ENCODE peak calls at places on chromosomes 4 and X, in nine cellular contexts. One of them, this sample, is unnamed.

GRCh38 chrX:48540015-48540350 is 469 bp downstream of the TBC1D25 start:
- DNase-seq in uterus: peak
- DNase-seq in NCI-H748 treated with DMSO at 0.1 percent for 48 hours: peak
- DNase-seq in GM18507: no peak
- DNase-seq in stimulated activated CD8-positive, alpha-beta memory T cell treated with anti-CD3 and anti-CD28 coated beads, Interleukin-2, amount 100 ng/mL, for 48 hours: peak
- DNase-seq in colonic mucosa: peak
- DNase-seq in SK-N-DZ: no peak
- DNase-seq in sigmoid colon: no peak
- DNase-seq in stimulated activated CD4-positive, alpha-beta T cell treated with anti-CD3 and anti-CD28 coated beads, Interleukin-4, amount 100 ng/mL, for 48 hours: peak
- DNase-seq in this sample: peak

GRCh38 chr4:5463936-5464650 is 244.3 kb downstream of the EVC2 start:
- DNase-seq in NCI-H748 treated with DMSO at 0.1 percent for 48 hours: no peak
- DNase-seq in SK-N-DZ: no peak
- DNase-seq in GM18507: no peak
- DNase-seq in uterus: no peak
- DNase-seq in stimulated activated CD8-positive, alpha-beta memory T cell treated with anti-CD3 and anti-CD28 coated beads, Interleukin-2, amount 100 ng/mL, for 48 hours: no peak
- DNase-seq in sigmoid colon: no peak
- DNase-seq in stimulated activated CD4-positive, alpha-beta T cell treated with anti-CD3 and anti-CD28 coated beads, Interleukin-4, amount 100 ng/mL, for 48 hours: no peak
- DNase-seq in colonic mucosa: no peak
- DNase-seq in this sample: no peak

GRCh38 chr4:137804906-137805511 is 272.7 kb upstream of the PCDH18 start:
- DNase-seq in NCI-H748 treated with DMSO at 0.1 percent for 48 hours: no peak
- DNase-seq in stimulated activated CD8-positive, alpha-beta memory T cell treated with anti-CD3 and anti-CD28 coated beads, Interleukin-2, amount 100 ng/mL, for 48 hours: no peak
- DNase-seq in GM18507: no peak
- DNase-seq in uterus: no peak
- DNase-seq in stimulated activated CD4-positive, alpha-beta T cell treated with anti-CD3 and anti-CD28 coated beads, Interleukin-4, amount 100 ng/mL, for 48 hours: no peak
- DNase-seq in SK-N-DZ: no peak
- DNase-seq in colonic mucosa: no peak
- DNase-seq in sigmoid colon: no peak
- DNase-seq in this sample: no peak

GRCh38 chrX:110026099-110026844 is 23.4 kb downstream of the TMEM164 start:
- DNase-seq in stimulated activated CD8-positive, alpha-beta memory T cell treated with anti-CD3 and anti-CD28 coated beads, Interleukin-2, amount 100 ng/mL, for 48 hours: no peak
- DNase-seq in sigmoid colon: no peak
- DNase-seq in GM18507: no peak
- DNase-seq in SK-N-DZ: no peak
- DNase-seq in stimulated activated CD4-positive, alpha-beta T cell treated with anti-CD3 and anti-CD28 coated beads, Interleukin-4, amount 100 ng/mL, for 48 hours: no peak
- DNase-seq in NCI-H748 treated with DMSO at 0.1 percent for 48 hours: no peak
- DNase-seq in colonic mucosa: peak
- DNase-seq in uterus: no peak
- DNase-seq in this sample: no peak

GRCh38 chr4:945274-946102 is 13.2 kb downstream of the TMEM175 start:
- DNase-seq in colonic mucosa: no peak
- DNase-seq in sigmoid colon: no peak
- DNase-seq in stimulated activated CD8-positive, alpha-beta memory T cell treated with anti-CD3 and anti-CD28 coated beads, Interleukin-2, amount 100 ng/mL, for 48 hours: no peak
- DNase-seq in stimulated activated CD4-positive, alpha-beta T cell treated with anti-CD3 and anti-CD28 coated beads, Interleukin-4, amount 100 ng/mL, for 48 hours: no peak
- DNase-seq in uterus: no peak
- DNase-seq in GM18507: no peak
- DNase-seq in NCI-H748 treated with DMSO at 0.1 percent for 48 hours: no peak
- DNase-seq in SK-N-DZ: no peak
- DNase-seq in this sample: no peak

GRCh38 chr4:168498259-168498658 is 1.4 kb downstream of the PALLD start:
- DNase-seq in sigmoid colon: no peak
- DNase-seq in stimulated activated CD8-positive, alpha-beta memory T cell treated with anti-CD3 and anti-CD28 coated beads, Interleukin-2, amount 100 ng/mL, for 48 hours: no peak
- DNase-seq in NCI-H748 treated with DMSO at 0.1 percent for 48 hours: no peak
- DNase-seq in GM18507: no peak
- DNase-seq in stimulated activated CD4-positive, alpha-beta T cell treated with anti-CD3 and anti-CD28 coated beads, Interleukin-4, amount 100 ng/mL, for 48 hours: no peak
- DNase-seq in uterus: no peak
- DNase-seq in colonic mucosa: no peak
- DNase-seq in SK-N-DZ: no peak
- DNase-seq in this sample: no peak

GRCh38 chr4:139950568-139950967 is 203.4 kb downstream of the MAML3 start:
- DNase-seq in sigmoid colon: no peak
- DNase-seq in uterus: no peak
- DNase-seq in SK-N-DZ: no peak
- DNase-seq in stimulated activated CD8-positive, alpha-beta memory T cell treated with anti-CD3 and anti-CD28 coated beads, Interleukin-2, amount 100 ng/mL, for 48 hours: peak
- DNase-seq in NCI-H748 treated with DMSO at 0.1 percent for 48 hours: no peak
- DNase-seq in stimulated activated CD4-positive, alpha-beta T cell treated with anti-CD3 and anti-CD28 coated beads, Interleukin-4, amount 100 ng/mL, for 48 hours: no peak
- DNase-seq in colonic mucosa: no peak
- DNase-seq in GM18507: peak
- DNase-seq in this sample: no peak

GRCh38 chr4:56302775-56303174 is 84.5 kb downstream of the AASDH start:
- DNase-seq in NCI-H748 treated with DMSO at 0.1 percent for 48 hours: no peak
- DNase-seq in stimulated activated CD8-positive, alpha-beta memory T cell treated with anti-CD3 and anti-CD28 coated beads, Interleukin-2, amount 100 ng/mL, for 48 hours: no peak
- DNase-seq in uterus: no peak
- DNase-seq in colonic mucosa: no peak
- DNase-seq in SK-N-DZ: no peak
- DNase-seq in sigmoid colon: no peak
- DNase-seq in GM18507: no peak
- DNase-seq in stimulated activated CD4-positive, alpha-beta T cell treated with anti-CD3 and anti-CD28 coated beads, Interleukin-4, amount 100 ng/mL, for 48 hours: no peak
- DNase-seq in this sample: no peak

GRCh38 chrX:41556958-41557357 is 109.8 kb downstream of the NYX start:
- DNase-seq in stimulated activated CD8-positive, alpha-beta memory T cell treated with anti-CD3 and anti-CD28 coated beads, Interleukin-2, amount 100 ng/mL, for 48 hours: no peak
- DNase-seq in sigmoid colon: no peak
- DNase-seq in colonic mucosa: no peak
- DNase-seq in NCI-H748 treated with DMSO at 0.1 percent for 48 hours: no peak
- DNase-seq in stimulated activated CD4-positive, alpha-beta T cell treated with anti-CD3 and anti-CD28 coated beads, Interleukin-4, amount 100 ng/mL, for 48 hours: no peak
- DNase-seq in SK-N-DZ: no peak
- DNase-seq in GM18507: no peak
- DNase-seq in uterus: no peak
- DNase-seq in this sample: peak

GRCh38 chr4:124713213-124713592 is 671 bp upstream of the ANKRD50 start:
- DNase-seq in SK-N-DZ: peak
- DNase-seq in NCI-H748 treated with DMSO at 0.1 percent for 48 hours: no peak
- DNase-seq in stimulated activated CD8-positive, alpha-beta memory T cell treated with anti-CD3 and anti-CD28 coated beads, Interleukin-2, amount 100 ng/mL, for 48 hours: no peak
- DNase-seq in colonic mucosa: peak
- DNase-seq in stimulated activated CD4-positive, alpha-beta T cell treated with anti-CD3 and anti-CD28 coated beads, Interleukin-4, amount 100 ng/mL, for 48 hours: no peak
- DNase-seq in uterus: peak
- DNase-seq in sigmoid colon: peak
- DNase-seq in GM18507: no peak
- DNase-seq in this sample: no peak

GRCh38 chrX:72018277-72019112 is 107.8 kb downstream of the NHSL2 start:
- DNase-seq in uterus: peak
- DNase-seq in sigmoid colon: peak
- DNase-seq in GM18507: peak
- DNase-seq in stimulated activated CD8-positive, alpha-beta memory T cell treated with anti-CD3 and anti-CD28 coated beads, Interleukin-2, amount 100 ng/mL, for 48 hours: peak
- DNase-seq in NCI-H748 treated with DMSO at 0.1 percent for 48 hours: peak
- DNase-seq in colonic mucosa: peak
- DNase-seq in SK-N-DZ: no peak
- DNase-seq in stimulated activated CD4-positive, alpha-beta T cell treated with anti-CD3 and anti-CD28 coated beads, Interleukin-4, amount 100 ng/mL, for 48 hours: peak
- DNase-seq in this sample: peak

GRCh38 chrX:111302284-111302683 is 32.0 kb upstream of the CAPN6 start:
- DNase-seq in sigmoid colon: no peak
- DNase-seq in stimulated activated CD8-positive, alpha-beta memory T cell treated with anti-CD3 and anti-CD28 coated beads, Interleukin-2, amount 100 ng/mL, for 48 hours: no peak
- DNase-seq in SK-N-DZ: no peak
- DNase-seq in uterus: no peak
- DNase-seq in NCI-H748 treated with DMSO at 0.1 percent for 48 hours: no peak
- DNase-seq in stimulated activated CD4-positive, alpha-beta T cell treated with anti-CD3 and anti-CD28 coated beads, Interleukin-4, amount 100 ng/mL, for 48 hours: no peak
- DNase-seq in GM18507: no peak
- DNase-seq in colonic mucosa: no peak
- DNase-seq in this sample: no peak

GRCh38 chrX:116732214-116732613 is 269.4 kb upstream of the CT83 start:
- DNase-seq in SK-N-DZ: no peak
- DNase-seq in stimulated activated CD4-positive, alpha-beta T cell treated with anti-CD3 and anti-CD28 coated beads, Interleukin-4, amount 100 ng/mL, for 48 hours: no peak
- DNase-seq in sigmoid colon: no peak
- DNase-seq in GM18507: no peak
- DNase-seq in uterus: no peak
- DNase-seq in colonic mucosa: no peak
- DNase-seq in NCI-H748 treated with DMSO at 0.1 percent for 48 hours: no peak
- DNase-seq in stimulated activated CD8-positive, alpha-beta memory T cell treated with anti-CD3 and anti-CD28 coated beads, Interleukin-2, amount 100 ng/mL, for 48 hours: no peak
- DNase-seq in this sample: no peak

GRCh38 chr4:141571368-141571767 is 65.0 kb upstream of the IL15 start:
- DNase-seq in NCI-H748 treated with DMSO at 0.1 percent for 48 hours: no peak
- DNase-seq in colonic mucosa: no peak
- DNase-seq in stimulated activated CD8-positive, alpha-beta memory T cell treated with anti-CD3 and anti-CD28 coated beads, Interleukin-2, amount 100 ng/mL, for 48 hours: no peak
- DNase-seq in sigmoid colon: no peak
- DNase-seq in uterus: no peak
- DNase-seq in SK-N-DZ: no peak
- DNase-seq in GM18507: no peak
- DNase-seq in stimulated activated CD4-positive, alpha-beta T cell treated with anti-CD3 and anti-CD28 coated beads, Interleukin-4, amount 100 ng/mL, for 48 hours: no peak
- DNase-seq in this sample: no peak

GRCh38 chrX:97260679-97261078 is 377.0 kb downstream of the RPA4 start:
- DNase-seq in sigmoid colon: no peak
- DNase-seq in SK-N-DZ: no peak
- DNase-seq in NCI-H748 treated with DMSO at 0.1 percent for 48 hours: peak
- DNase-seq in colonic mucosa: no peak
- DNase-seq in uterus: no peak
- DNase-seq in stimulated activated CD8-positive, alpha-beta memory T cell treated with anti-CD3 and anti-CD28 coated beads, Interleukin-2, amount 100 ng/mL, for 48 hours: no peak
- DNase-seq in GM18507: no peak
- DNase-seq in stimulated activated CD4-positive, alpha-beta T cell treated with anti-CD3 and anti-CD28 coated beads, Interleukin-4, amount 100 ng/mL, for 48 hours: no peak
- DNase-seq in this sample: no peak

GRCh38 chrX:774536-774935 is 143.9 kb downstream of the SHOX start:
- DNase-seq in NCI-H748 treated with DMSO at 0.1 percent for 48 hours: no peak
- DNase-seq in sigmoid colon: no peak
- DNase-seq in stimulated activated CD4-positive, alpha-beta T cell treated with anti-CD3 and anti-CD28 coated beads, Interleukin-4, amount 100 ng/mL, for 48 hours: no peak
- DNase-seq in GM18507: no peak
- DNase-seq in SK-N-DZ: no peak
- DNase-seq in uterus: no peak
- DNase-seq in colonic mucosa: no peak
- DNase-seq in stimulated activated CD8-positive, alpha-beta memory T cell treated with anti-CD3 and anti-CD28 coated beads, Interleukin-2, amount 100 ng/mL, for 48 hours: no peak
- DNase-seq in this sample: no peak

GRCh38 chr4:118857760-118858159 is 21.8 kb upstream of the SEC24D start:
- DNase-seq in stimulated activated CD4-positive, alpha-beta T cell treated with anti-CD3 and anti-CD28 coated beads, Interleukin-4, amount 100 ng/mL, for 48 hours: no peak
- DNase-seq in colonic mucosa: no peak
- DNase-seq in SK-N-DZ: no peak
- DNase-seq in GM18507: no peak
- DNase-seq in uterus: no peak
- DNase-seq in sigmoid colon: no peak
- DNase-seq in NCI-H748 treated with DMSO at 0.1 percent for 48 hours: no peak
- DNase-seq in stimulated activated CD8-positive, alpha-beta memory T cell treated with anti-CD3 and anti-CD28 coated beads, Interleukin-2, amount 100 ng/mL, for 48 hours: no peak
- DNase-seq in this sample: no peak

GRCh38 chrX:109920325-109920724 is 82.6 kb upstream of the TMEM164 start:
- DNase-seq in sigmoid colon: no peak
- DNase-seq in NCI-H748 treated with DMSO at 0.1 percent for 48 hours: no peak
- DNase-seq in SK-N-DZ: peak
- DNase-seq in uterus: no peak
- DNase-seq in stimulated activated CD4-positive, alpha-beta T cell treated with anti-CD3 and anti-CD28 coated beads, Interleukin-4, amount 100 ng/mL, for 48 hours: no peak
- DNase-seq in GM18507: no peak
- DNase-seq in stimulated activated CD8-positive, alpha-beta memory T cell treated with anti-CD3 and anti-CD28 coated beads, Interleukin-2, amount 100 ng/mL, for 48 hours: no peak
- DNase-seq in colonic mucosa: no peak
- DNase-seq in this sample: no peak

GRCh38 chr4:74284074-74284473 is 24.2 kb upstream of the EPGN start:
- DNase-seq in SK-N-DZ: no peak
- DNase-seq in GM18507: no peak
- DNase-seq in stimulated activated CD4-positive, alpha-beta T cell treated with anti-CD3 and anti-CD28 coated beads, Interleukin-4, amount 100 ng/mL, for 48 hours: no peak
- DNase-seq in stimulated activated CD8-positive, alpha-beta memory T cell treated with anti-CD3 and anti-CD28 coated beads, Interleukin-2, amount 100 ng/mL, for 48 hours: no peak
- DNase-seq in sigmoid colon: no peak
- DNase-seq in NCI-H748 treated with DMSO at 0.1 percent for 48 hours: no peak
- DNase-seq in uterus: no peak
- DNase-seq in colonic mucosa: no peak
- DNase-seq in this sample: no peak

GRCh38 chr4:127214936-127215335 is 417.8 kb upstream of the INTU start:
- DNase-seq in stimulated activated CD8-positive, alpha-beta memory T cell treated with anti-CD3 and anti-CD28 coated beads, Interleukin-2, amount 100 ng/mL, for 48 hours: no peak
- DNase-seq in sigmoid colon: no peak
- DNase-seq in stimulated activated CD4-positive, alpha-beta T cell treated with anti-CD3 and anti-CD28 coated beads, Interleukin-4, amount 100 ng/mL, for 48 hours: no peak
- DNase-seq in uterus: no peak
- DNase-seq in GM18507: no peak
- DNase-seq in SK-N-DZ: no peak
- DNase-seq in NCI-H748 treated with DMSO at 0.1 percent for 48 hours: no peak
- DNase-seq in colonic mucosa: no peak
- DNase-seq in this sample: no peak

GRCh38 chr4:184477201-184477999 is 3.0 kb upstream of the IRF2 start:
- DNase-seq in colonic mucosa: no peak
- DNase-seq in uterus: no peak
- DNase-seq in sigmoid colon: no peak
- DNase-seq in stimulated activated CD8-positive, alpha-beta memory T cell treated with anti-CD3 and anti-CD28 coated beads, Interleukin-2, amount 100 ng/mL, for 48 hours: no peak
- DNase-seq in NCI-H748 treated with DMSO at 0.1 percent for 48 hours: no peak
- DNase-seq in GM18507: no peak
- DNase-seq in SK-N-DZ: no peak
- DNase-seq in stimulated activated CD4-positive, alpha-beta T cell treated with anti-CD3 and anti-CD28 coated beads, Interleukin-4, amount 100 ng/mL, for 48 hours: no peak
- DNase-seq in this sample: no peak

GRCh38 chrX:29666361-29666760 is 549.0 kb upstream of the MAGEB2 start:
- DNase-seq in SK-N-DZ: no peak
- DNase-seq in uterus: no peak
- DNase-seq in sigmoid colon: no peak
- DNase-seq in stimulated activated CD8-positive, alpha-beta memory T cell treated with anti-CD3 and anti-CD28 coated beads, Interleukin-2, amount 100 ng/mL, for 48 hours: no peak
- DNase-seq in colonic mucosa: no peak
- DNase-seq in stimulated activated CD4-positive, alpha-beta T cell treated with anti-CD3 and anti-CD28 coated beads, Interleukin-4, amount 100 ng/mL, for 48 hours: no peak
- DNase-seq in GM18507: no peak
- DNase-seq in NCI-H748 treated with DMSO at 0.1 percent for 48 hours: no peak
- DNase-seq in this sample: no peak

GRCh38 chrX:150873616-150874015 is 24.9 kb downstream of the CD99L2 start:
- DNase-seq in stimulated activated CD4-positive, alpha-beta T cell treated with anti-CD3 and anti-CD28 coated beads, Interleukin-4, amount 100 ng/mL, for 48 hours: no peak
- DNase-seq in stimulated activated CD8-positive, alpha-beta memory T cell treated with anti-CD3 and anti-CD28 coated beads, Interleukin-2, amount 100 ng/mL, for 48 hours: no peak
- DNase-seq in NCI-H748 treated with DMSO at 0.1 percent for 48 hours: no peak
- DNase-seq in GM18507: no peak
- DNase-seq in SK-N-DZ: no peak
- DNase-seq in uterus: peak
- DNase-seq in colonic mucosa: no peak
- DNase-seq in sigmoid colon: peak
- DNase-seq in this sample: no peak

GRCh38 chr4:108774809-108775530 is 12.1 kb upstream of the ETNPPL start:
- DNase-seq in GM18507: no peak
- DNase-seq in stimulated activated CD8-positive, alpha-beta memory T cell treated with anti-CD3 and anti-CD28 coated beads, Interleukin-2, amount 100 ng/mL, for 48 hours: no peak
- DNase-seq in NCI-H748 treated with DMSO at 0.1 percent for 48 hours: no peak
- DNase-seq in sigmoid colon: no peak
- DNase-seq in colonic mucosa: no peak
- DNase-seq in uterus: no peak
- DNase-seq in SK-N-DZ: no peak
- DNase-seq in stimulated activated CD4-positive, alpha-beta T cell treated with anti-CD3 and anti-CD28 coated beads, Interleukin-4, amount 100 ng/mL, for 48 hours: no peak
- DNase-seq in this sample: no peak

This sample was measured in CD4-positive, alpha-beta memory T cell.